ENCODE peak calls at places on chromosomes 4 and X, in four cellular contexts. One of them, this sample, is unnamed.

GRCh38 chr4:7371122-7371941 is 63.4 kb downstream of the PSAPL1 start:
- DNase-seq in A549: no peak
- DNase-seq in HepG2: no peak
- DNase-seq in K562: no peak
- DNase-seq in this sample: no peak

GRCh38 chrX:30533261-30533660 is 44.3 kb downstream of the TASL start:
- DNase-seq in A549: no peak
- DNase-seq in HepG2: no peak
- DNase-seq in K562: no peak
- DNase-seq in this sample: no peak

GRCh38 chrX:144006811-144007210 is 122.9 kb downstream of the UBE2NL start:
- DNase-seq in A549: no peak
- DNase-seq in HepG2: no peak
- DNase-seq in K562: no peak
- DNase-seq in this sample: no peak

GRCh38 chrX:155070663-155070974 is 317 bp downstream of the CMC4 start:
- DNase-seq in A549: peak; percentile 20
- DNase-seq in HepG2: no peak
- DNase-seq in K562: peak; percentile 36
- DNase-seq in this sample: no peak

GRCh38 chrX:119617511-119618164 is 11.4 kb upstream of the NKRF start:
- DNase-seq in A549: no peak
- DNase-seq in HepG2: no peak
- DNase-seq in K562: no peak
- DNase-seq in this sample: no peak

GRCh38 chrX:13468096-13468495 is 101.3 kb upstream of the EGFL6 start:
- DNase-seq in A549: no peak
- DNase-seq in HepG2: no peak
- DNase-seq in K562: no peak
- DNase-seq in this sample: no peak

GRCh38 chrX:3603026-3603661 is 110.3 kb downstream of the PRKX start:
- DNase-seq in A549: peak; percentile 28
- DNase-seq in HepG2: no peak
- DNase-seq in K562: no peak
- DNase-seq in this sample: no peak

GRCh38 chr4:54440394-54441223 is 211.5 kb downstream of the PDGFRA start:
- DNase-seq in A549: peak; percentile 8
- DNase-seq in HepG2: no peak
- DNase-seq in K562: peak; percentile 39
- DNase-seq in this sample: no peak

GRCh38 chr4:22962186-22962786 is 269.5 kb downstream of the GBA3 start:
- DNase-seq in A549: no peak
- DNase-seq in HepG2: no peak
- DNase-seq in K562: peak; percentile 4
- DNase-seq in this sample: no peak

GRCh38 chr4:71614626-71615025 is 169.3 kb downstream of the GC start:
- DNase-seq in A549: no peak
- DNase-seq in HepG2: no peak
- DNase-seq in K562: no peak
- DNase-seq in this sample: no peak

GRCh38 chr4:54513741-54514140 is 144.0 kb upstream of the KIT start:
- DNase-seq in A549: no peak
- DNase-seq in HepG2: no peak
- DNase-seq in K562: no peak
- DNase-seq in this sample: no peak

GRCh38 chr4:45453258-45453841 is 670.5 kb downstream of the GABRG1 start:
- DNase-seq in A549: no peak
- DNase-seq in HepG2: peak; percentile 18
- DNase-seq in K562: no peak
- DNase-seq in this sample: no peak

GRCh38 chrX:154315416-154315815 is 19.8 kb downstream of the TKTL1 start:
- DNase-seq in A549: no peak
- DNase-seq in HepG2: no peak
- DNase-seq in K562: no peak
- DNase-seq in this sample: no peak

GRCh38 chr4:71126719-71127118 is 133.3 kb downstream of the DCK start:
- DNase-seq in A549: peak; percentile 5
- DNase-seq in HepG2: peak; percentile 38
- DNase-seq in K562: no peak
- DNase-seq in this sample: no peak

GRCh38 chr4:48467442-48467841 is 15.7 kb upstream of the SLC10A4 start:
- DNase-seq in A549: no peak
- DNase-seq in HepG2: no peak
- DNase-seq in K562: no peak
- DNase-seq in this sample: no peak

GRCh38 chr4:73850261-73850970 is 2.7 kb upstream of the PF4V1 start:
- DNase-seq in A549: no peak
- DNase-seq in HepG2: no peak
- DNase-seq in K562: no peak
- DNase-seq in this sample: no peak

GRCh38 chr4:119020158-119020557 is 115.5 kb upstream of the MYOZ2 start:
- DNase-seq in A549: no peak
- DNase-seq in HepG2: no peak
- DNase-seq in K562: no peak
- DNase-seq in this sample: no peak

GRCh38 chrX:121949041-121949760 is 901.8 kb downstream of the GLUD2 start:
- DNase-seq in A549: no peak
- DNase-seq in HepG2: no peak
- DNase-seq in K562: no peak
- DNase-seq in this sample: no peak

GRCh38 chr4:167105857-167106256 is 128.4 kb downstream of the SPOCK3 start:
- DNase-seq in A549: no peak
- DNase-seq in HepG2: no peak
- DNase-seq in K562: no peak
- DNase-seq in this sample: no peak

GRCh38 chr4:53479731-53480525 is 102.5 kb downstream of the FIP1L1 start:
- DNase-seq in A549: no peak
- DNase-seq in HepG2: no peak
- DNase-seq in K562: no peak
- DNase-seq in this sample: no peak

GRCh38 chrX:9542106-9542764 is 77.4 kb downstream of the TBL1X start:
- DNase-seq in A549: no peak
- DNase-seq in HepG2: no peak
- DNase-seq in K562: no peak
- DNase-seq in this sample: no peak

GRCh38 chr4:184747034-184747830 is 13.3 kb upstream of the CENPU start:
- DNase-seq in A549: no peak
- DNase-seq in HepG2: peak; percentile 76
- DNase-seq in K562: peak; percentile 49
- DNase-seq in this sample: no peak

GRCh38 chrX:41022579-41022978 is 62.7 kb upstream of the USP9X start:
- DNase-seq in A549: no peak
- DNase-seq in HepG2: peak; percentile 83
- DNase-seq in K562: no peak
- DNase-seq in this sample: no peak

GRCh38 chrX:119790977-119791436 is 423 bp downstream of the RPL39 start:
- DNase-seq in A549: no peak
- DNase-seq in HepG2: peak; percentile 30
- DNase-seq in K562: peak; percentile 31
- DNase-seq in this sample: no peak

GRCh38 chr4:16692021-16692420 is 206.4 kb downstream of the LDB2 start:
- DNase-seq in A549: no peak
- DNase-seq in HepG2: no peak
- DNase-seq in K562: no peak
- DNase-seq in this sample: no peak
- TF ChIP-seq RNF2 in A549: no peak
- TF ChIP-seq RNF2 in HepG2: no peak
- TF ChIP-seq RNF2 in K562: no peak
- TF ChIP-seq RNF2 in this sample: no peak

GRCh38 chr4:87103086-87103485 is 117.3 kb downstream of the KLHL8 start:
- DNase-seq in A549: no peak
- DNase-seq in HepG2: no peak
- DNase-seq in K562: no peak
- DNase-seq in this sample: no peak

GRCh38 chr4:87101543-87102199 is 118.7 kb downstream of the KLHL8 start:
- DNase-seq in A549: no peak
- DNase-seq in HepG2: no peak
- DNase-seq in K562: no peak
- DNase-seq in this sample: no peak

GRCh38 chr4:87100093-87100634 is 120.3 kb downstream of the KLHL8 start:
- DNase-seq in A549: no peak
- DNase-seq in HepG2: peak; percentile 13
- DNase-seq in K562: no peak
- DNase-seq in this sample: no peak

GRCh38 chr4:87105101-87105852 is 115.1 kb downstream of the KLHL8 start:
- DNase-seq in A549: no peak
- DNase-seq in HepG2: peak; percentile 77
- DNase-seq in K562: no peak
- DNase-seq in this sample: no peak

GRCh38 chr4:87103691-87104187 is 116.7 kb downstream of the KLHL8 start:
- DNase-seq in A549: no peak
- DNase-seq in HepG2: no peak
- DNase-seq in K562: no peak
- DNase-seq in this sample: no peak
- TF ChIP-seq RNF2 in A549: no peak
- TF ChIP-seq RNF2 in HepG2: no peak
- TF ChIP-seq RNF2 in K562: no peak
- TF ChIP-seq RNF2 in this sample: no peak

GRCh38 chr4:5370286-5370685 is 319.0 kb downstream of the STK32B start:
- DNase-seq in A549: peak; percentile 44
- DNase-seq in HepG2: no peak
- DNase-seq in K562: no peak
- DNase-seq in this sample: no peak
- TF ChIP-seq RNF2 in A549: no peak
- TF ChIP-seq RNF2 in HepG2: no peak
- TF ChIP-seq RNF2 in K562: no peak
- TF ChIP-seq RNF2 in this sample: no peak

GRCh38 chr4:5020341-5020740 is 1.1 kb upstream of the CYTL1 start:
- DNase-seq in A549: no peak
- DNase-seq in HepG2: no peak
- DNase-seq in K562: no peak
- DNase-seq in this sample: no peak

GRCh38 chr4:5018096-5018495 is 1.2 kb downstream of the CYTL1 start:
- DNase-seq in A549: no peak
- DNase-seq in HepG2: no peak
- DNase-seq in K562: no peak
- DNase-seq in this sample: no peak

GRCh38 chr4:5019796-5020195 is 538 bp upstream of the CYTL1 start:
- DNase-seq in A549: no peak
- DNase-seq in HepG2: no peak
- DNase-seq in K562: no peak
- DNase-seq in this sample: no peak

GRCh38 chr4:5018603-5019002 is 655 bp downstream of the CYTL1 start:
- DNase-seq in A549: no peak
- DNase-seq in HepG2: no peak
- DNase-seq in K562: no peak
- DNase-seq in this sample: no peak

GRCh38 chr4:5019274-5019673 is at the start of gene CYTL1:
- DNase-seq in A549: no peak
- DNase-seq in HepG2: no peak
- DNase-seq in K562: no peak
- DNase-seq in this sample: peak; percentile 70
- TF ChIP-seq RNF2 in A549: no peak
- TF ChIP-seq RNF2 in HepG2: no peak
- TF ChIP-seq RNF2 in K562: no peak
- TF ChIP-seq RNF2 in this sample: no peak

GRCh38 chr4:4872148-4872903 is 12.9 kb downstream of the MSX1 start:
- DNase-seq in A549: no peak
- DNase-seq in HepG2: no peak
- DNase-seq in K562: no peak
- DNase-seq in this sample: no peak

GRCh38 chr4:4869380-4869723 is 9.9 kb downstream of the MSX1 start:
- DNase-seq in A549: no peak
- DNase-seq in HepG2: no peak
- DNase-seq in K562: no peak
- DNase-seq in this sample: peak; percentile 54

GRCh38 chr4:4869731-4870483 is 10.4 kb downstream of the MSX1 start:
- DNase-seq in A549: no peak
- DNase-seq in HepG2: no peak
- DNase-seq in K562: no peak
- DNase-seq in this sample: no peak

GRCh38 chr4:4870493-4871266 is 11.2 kb downstream of the MSX1 start:
- DNase-seq in A549: no peak
- DNase-seq in HepG2: no peak
- DNase-seq in K562: no peak
- DNase-seq in this sample: no peak

GRCh38 chr4:4871267-4872147 is 12.0 kb downstream of the MSX1 start:
- DNase-seq in A549: no peak
- DNase-seq in HepG2: no peak
- DNase-seq in K562: no peak
- DNase-seq in this sample: peak; percentile 63
- TF ChIP-seq RNF2 in A549: no peak
- TF ChIP-seq RNF2 in HepG2: no peak
- TF ChIP-seq RNF2 in K562: no peak
- TF ChIP-seq RNF2 in this sample: peak; percentile 70

GRCh38 chr4:139177888-139178609 is 1.0 kb upstream of the ELF2 start:
- DNase-seq in A549: peak; percentile 58
- DNase-seq in HepG2: peak; percentile 86
- DNase-seq in K562: peak; percentile 90
- DNase-seq in this sample: peak; percentile 96

GRCh38 chr4:139175647-139176298 is 1.2 kb downstream of the ELF2 start:
- DNase-seq in A549: peak; percentile 15
- DNase-seq in HepG2: no peak
- DNase-seq in K562: no peak
- DNase-seq in this sample: no peak

GRCh38 chr4:139176299-139177048 is 544 bp downstream of the ELF2 start:
- DNase-seq in A549: peak; percentile 35
- DNase-seq in HepG2: peak; percentile 83
- DNase-seq in K562: peak; percentile 85
- DNase-seq in this sample: no peak

GRCh38 chr4:139171878-139172691 is 4.9 kb downstream of the ELF2 start:
- DNase-seq in A549: peak; percentile 25
- DNase-seq in HepG2: peak; percentile 21
- DNase-seq in K562: peak; percentile 25
- DNase-seq in this sample: no peak

DNA sequence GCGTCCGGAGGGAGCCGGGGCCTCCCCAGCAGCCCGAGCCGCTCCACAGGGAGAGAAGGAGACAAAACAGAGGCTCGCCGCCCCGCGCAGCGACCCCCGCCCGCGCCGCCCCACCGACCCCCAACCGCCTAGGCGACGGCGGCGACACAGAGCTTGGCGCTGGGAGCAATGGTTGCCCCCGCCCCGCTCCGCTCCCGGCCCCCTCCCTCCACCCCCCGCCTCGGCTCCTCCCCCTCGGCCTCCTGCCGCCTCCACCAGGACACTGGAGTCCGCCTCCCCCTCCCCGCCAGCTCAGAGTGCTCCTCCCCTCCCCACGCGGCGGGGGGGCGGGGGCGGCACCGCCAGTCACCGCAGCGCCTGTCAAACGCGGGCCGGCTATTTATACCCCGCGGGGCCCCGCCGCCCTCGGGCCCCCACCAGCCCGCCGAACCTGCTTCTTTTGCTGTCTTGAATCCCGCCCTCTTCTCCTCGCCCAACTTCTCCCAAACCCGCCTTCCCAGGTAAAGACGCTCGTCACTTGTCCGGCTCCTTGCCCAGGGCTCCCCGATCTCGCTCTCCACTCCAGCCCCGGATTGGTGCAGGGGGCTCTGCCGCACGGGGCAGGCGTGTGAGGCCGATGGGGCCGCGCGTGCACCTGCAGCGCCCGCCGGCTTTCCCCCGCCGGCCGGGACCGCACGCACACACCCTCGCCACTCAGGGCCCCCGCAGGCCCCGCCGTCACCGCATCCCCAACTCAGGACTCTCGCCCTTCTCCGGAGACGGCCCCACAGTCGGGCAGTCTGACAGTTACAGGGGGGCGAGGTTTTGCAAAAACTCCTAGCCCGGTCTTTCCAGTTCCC is at the start of gene ELF2:
- DNase-seq in A549: peak; percentile 59
- DNase-seq in HepG2: peak; percentile 68
- DNase-seq in K562: peak; percentile 95
- DNase-seq in this sample: no peak
- TF ChIP-seq RNF2 in A549: no peak
- TF ChIP-seq RNF2 in HepG2: no peak
- TF ChIP-seq RNF2 in K562: no peak
- TF ChIP-seq RNF2 in this sample: no peak